ENCODE peak calls at places on chromosomes 4 and X, in seven cellular contexts. One of them, this sample, is unnamed. For H3K27me3, the result is how much of the 10 kb centered on the place peaks cover.

GRCh38 chrX:100973411-100973810 is 3.9 kb downstream of the ARL13A start:
- DNase-seq in fibroblast of lung: peak
- DNase-seq in endothelial cell of umbilical vein: peak
- DNase-seq in brain microvascular endothelial cell: no peak
- DNase-seq in lung: no peak
- DNase-seq in bronchial epithelial cell: peak
- DNase-seq in heart right ventricle: no peak
- DNase-seq in this sample: peak

GRCh38 chr4:14524236-14524635 is 478.0 kb upstream of the CPEB2 start:
- DNase-seq in fibroblast of lung: no peak
- DNase-seq in endothelial cell of umbilical vein: no peak
- DNase-seq in brain microvascular endothelial cell: peak
- DNase-seq in lung: no peak
- DNase-seq in bronchial epithelial cell: no peak
- DNase-seq in heart right ventricle: no peak
- DNase-seq in this sample: no peak

GRCh38 chr4:40909363-40909876 is 159.7 kb downstream of the NSUN7 start:
- DNase-seq in fibroblast of lung: peak
- DNase-seq in endothelial cell of umbilical vein: peak
- DNase-seq in brain microvascular endothelial cell: peak
- DNase-seq in lung: no peak
- DNase-seq in bronchial epithelial cell: peak
- DNase-seq in heart right ventricle: no peak
- DNase-seq in this sample: peak

GRCh38 chr4:78056265-78057129 is 626 bp upstream of the FRAS1 start:
- DNase-seq in fibroblast of lung: peak
- DNase-seq in endothelial cell of umbilical vein: peak
- DNase-seq in brain microvascular endothelial cell: peak
- DNase-seq in lung: peak
- DNase-seq in bronchial epithelial cell: peak
- DNase-seq in heart right ventricle: peak
- DNase-seq in this sample: peak

GRCh38 chr4:8060632-8061031 is 98.0 kb downstream of the ABLIM2 start:
- DNase-seq in fibroblast of lung: no peak
- DNase-seq in endothelial cell of umbilical vein: no peak
- DNase-seq in brain microvascular endothelial cell: no peak
- DNase-seq in lung: no peak
- DNase-seq in bronchial epithelial cell: no peak
- DNase-seq in heart right ventricle: no peak
- DNase-seq in this sample: no peak

GRCh38 chr4:161188578-161188977 is 975.2 kb downstream of the FSTL5 start:
- DNase-seq in fibroblast of lung: no peak
- DNase-seq in endothelial cell of umbilical vein: no peak
- DNase-seq in brain microvascular endothelial cell: no peak
- DNase-seq in lung: no peak
- DNase-seq in bronchial epithelial cell: no peak
- DNase-seq in heart right ventricle: no peak
- DNase-seq in this sample: no peak

GRCh38 chrX:68574240-68574639 is 73.2 kb upstream of the STARD8 start:
- DNase-seq in fibroblast of lung: no peak
- DNase-seq in endothelial cell of umbilical vein: no peak
- DNase-seq in brain microvascular endothelial cell: no peak
- DNase-seq in lung: no peak
- DNase-seq in bronchial epithelial cell: no peak
- DNase-seq in heart right ventricle: no peak
- DNase-seq in this sample: no peak

GRCh38 chr4:27005512-27006246 is 145.0 kb downstream of the STIM2 start:
- DNase-seq in fibroblast of lung: peak
- DNase-seq in endothelial cell of umbilical vein: peak
- DNase-seq in brain microvascular endothelial cell: peak
- DNase-seq in lung: no peak
- DNase-seq in bronchial epithelial cell: peak
- DNase-seq in heart right ventricle: no peak
- DNase-seq in this sample: no peak

GRCh38 chrX:7109838-7110793 is 37.4 kb upstream of the STS start:
- DNase-seq in fibroblast of lung: no peak
- DNase-seq in endothelial cell of umbilical vein: no peak
- DNase-seq in brain microvascular endothelial cell: no peak
- DNase-seq in lung: no peak
- DNase-seq in bronchial epithelial cell: no peak
- DNase-seq in heart right ventricle: no peak
- DNase-seq in this sample: no peak

GRCh38 chrX:30613736-30614135 is 36.2 kb upstream of the TASL start:
- DNase-seq in fibroblast of lung: no peak
- DNase-seq in endothelial cell of umbilical vein: no peak
- DNase-seq in brain microvascular endothelial cell: no peak
- DNase-seq in lung: no peak
- DNase-seq in bronchial epithelial cell: no peak
- DNase-seq in heart right ventricle: no peak
- DNase-seq in this sample: no peak

GRCh38 chr4:45795165-45795564 is 328.7 kb downstream of the GABRG1 start:
- DNase-seq in fibroblast of lung: no peak
- DNase-seq in endothelial cell of umbilical vein: no peak
- DNase-seq in brain microvascular endothelial cell: no peak
- DNase-seq in lung: no peak
- DNase-seq in bronchial epithelial cell: no peak
- DNase-seq in heart right ventricle: no peak
- DNase-seq in this sample: no peak

GRCh38 chr4:124499266-124499665 is 213.3 kb downstream of the ANKRD50 start:
- DNase-seq in fibroblast of lung: no peak
- DNase-seq in endothelial cell of umbilical vein: peak
- DNase-seq in brain microvascular endothelial cell: no peak
- DNase-seq in lung: no peak
- DNase-seq in bronchial epithelial cell: no peak
- DNase-seq in heart right ventricle: no peak
- DNase-seq in this sample: no peak

GRCh38 chrX:102784550-102784949 is 64.0 kb downstream of the GPRASP3 start:
- DNase-seq in fibroblast of lung: no peak
- DNase-seq in endothelial cell of umbilical vein: no peak
- DNase-seq in brain microvascular endothelial cell: no peak
- DNase-seq in lung: peak
- DNase-seq in bronchial epithelial cell: no peak
- DNase-seq in heart right ventricle: no peak
- DNase-seq in this sample: no peak

GRCh38 chr4:1174941-1175634 is 2.7 kb upstream of the SPON2 start:
- DNase-seq in fibroblast of lung: no peak
- DNase-seq in endothelial cell of umbilical vein: no peak
- DNase-seq in brain microvascular endothelial cell: no peak
- DNase-seq in lung: no peak
- DNase-seq in bronchial epithelial cell: no peak
- DNase-seq in heart right ventricle: no peak
- DNase-seq in this sample: no peak

GRCh38 chrX:110050386-110050785 is 47.5 kb downstream of the TMEM164 start:
- DNase-seq in fibroblast of lung: no peak
- DNase-seq in endothelial cell of umbilical vein: no peak
- DNase-seq in brain microvascular endothelial cell: no peak
- DNase-seq in lung: no peak
- DNase-seq in bronchial epithelial cell: no peak
- DNase-seq in heart right ventricle: no peak
- DNase-seq in this sample: no peak

GRCh38 chr4:138669479-138670165 is 346.0 kb upstream of the NOCT start:
- DNase-seq in fibroblast of lung: peak
- DNase-seq in endothelial cell of umbilical vein: no peak
- DNase-seq in brain microvascular endothelial cell: peak
- DNase-seq in lung: no peak
- DNase-seq in bronchial epithelial cell: peak
- DNase-seq in heart right ventricle: no peak
- DNase-seq in this sample: no peak

GRCh38 chr4:121927948-121928347 is 23.9 kb downstream of the TRPC3 start:
- DNase-seq in fibroblast of lung: no peak
- DNase-seq in endothelial cell of umbilical vein: no peak
- DNase-seq in brain microvascular endothelial cell: no peak
- DNase-seq in lung: no peak
- DNase-seq in bronchial epithelial cell: no peak
- DNase-seq in heart right ventricle: no peak
- DNase-seq in this sample: no peak

GRCh38 chr4:121936101-121936500 is 15.8 kb downstream of the TRPC3 start:
- DNase-seq in fibroblast of lung: no peak
- DNase-seq in endothelial cell of umbilical vein: no peak
- DNase-seq in brain microvascular endothelial cell: no peak
- DNase-seq in lung: no peak
- DNase-seq in bronchial epithelial cell: no peak
- DNase-seq in heart right ventricle: no peak
- DNase-seq in this sample: no peak

GRCh38 chr4:121934635-121935034 is 17.2 kb downstream of the TRPC3 start:
- DNase-seq in fibroblast of lung: no peak
- DNase-seq in endothelial cell of umbilical vein: no peak
- DNase-seq in brain microvascular endothelial cell: no peak
- DNase-seq in lung: no peak
- DNase-seq in bronchial epithelial cell: no peak
- DNase-seq in heart right ventricle: no peak
- DNase-seq in this sample: no peak

GRCh38 chr4:121932212-121932974 is 19.5 kb downstream of the TRPC3 start:
- DNase-seq in fibroblast of lung: no peak
- DNase-seq in endothelial cell of umbilical vein: no peak
- DNase-seq in brain microvascular endothelial cell: no peak
- DNase-seq in lung: no peak
- DNase-seq in bronchial epithelial cell: no peak
- DNase-seq in heart right ventricle: no peak
- DNase-seq in this sample: no peak
- H3K27me3 ChIP-seq in fibroblast of lung: under half
- H3K27me3 ChIP-seq in endothelial cell of umbilical vein: under half
- H3K27me3 ChIP-seq in brain microvascular endothelial cell: under half
- H3K27me3 ChIP-seq in lung: under half
- H3K27me3 ChIP-seq in bronchial epithelial cell: under half
- H3K27me3 ChIP-seq in heart right ventricle: under half
- H3K27me3 ChIP-seq in this sample: under half

DNA sequence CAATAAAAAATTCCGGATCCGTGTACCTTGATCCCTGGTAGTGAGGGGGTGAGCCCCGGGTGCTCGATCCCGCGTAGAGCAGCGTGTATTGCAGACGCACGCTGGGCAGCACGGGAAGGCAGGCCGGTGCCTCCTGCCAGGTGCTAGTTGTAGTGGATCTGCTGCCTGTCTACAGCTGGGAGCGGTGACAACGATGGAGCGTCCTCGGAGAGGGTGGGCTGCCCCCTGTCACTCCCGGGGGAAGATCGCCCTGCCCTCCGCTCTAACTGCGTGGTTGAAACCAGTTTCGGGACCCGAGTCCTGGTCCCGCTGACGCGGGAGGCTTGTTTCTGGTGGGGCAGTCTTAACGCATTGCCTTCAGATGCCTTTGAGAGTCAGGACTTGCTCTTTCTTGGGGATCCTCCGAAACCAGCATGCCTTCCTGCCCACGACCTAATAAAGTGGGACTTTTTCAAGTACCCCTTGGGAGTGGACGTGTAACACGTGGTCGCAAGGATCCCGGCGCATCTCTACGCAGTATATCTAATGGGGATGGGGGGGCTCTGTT is 2.7 kb upstream of the NKX6-1 start:
- DNase-seq in fibroblast of lung: no peak
- DNase-seq in endothelial cell of umbilical vein: no peak
- DNase-seq in brain microvascular endothelial cell: no peak
- DNase-seq in lung: no peak
- DNase-seq in bronchial epithelial cell: no peak
- DNase-seq in heart right ventricle: no peak
- DNase-seq in this sample: no peak
- H3K27me3 ChIP-seq in fibroblast of lung: under half
- H3K27me3 ChIP-seq in endothelial cell of umbilical vein: half or more
- H3K27me3 ChIP-seq in brain microvascular endothelial cell: under half
- H3K27me3 ChIP-seq in lung: under half
- H3K27me3 ChIP-seq in bronchial epithelial cell: half or more
- H3K27me3 ChIP-seq in heart right ventricle: half or more
- H3K27me3 ChIP-seq in this sample: under half

DNA sequence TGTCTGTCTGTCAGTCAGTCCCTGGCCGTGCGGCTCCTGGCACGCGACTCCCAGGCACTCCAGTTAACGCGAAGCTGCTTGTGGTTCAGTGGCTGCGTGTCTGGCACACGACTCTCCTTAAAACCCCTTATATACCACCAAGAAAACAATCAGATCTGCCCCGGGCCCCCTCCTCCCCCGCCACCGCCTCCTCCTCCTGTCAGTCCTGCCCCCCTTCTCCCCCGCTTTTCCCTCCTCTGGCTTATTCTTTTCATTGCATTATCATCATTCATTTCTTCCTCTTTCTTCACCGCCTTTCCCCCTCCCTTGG is at the start of gene NEUROG2:
- DNase-seq in fibroblast of lung: no peak
- DNase-seq in endothelial cell of umbilical vein: no peak
- DNase-seq in brain microvascular endothelial cell: no peak
- DNase-seq in lung: no peak
- DNase-seq in bronchial epithelial cell: no peak
- DNase-seq in heart right ventricle: no peak
- DNase-seq in this sample: no peak
- H3K27me3 ChIP-seq in fibroblast of lung: half or more
- H3K27me3 ChIP-seq in endothelial cell of umbilical vein: half or more
- H3K27me3 ChIP-seq in brain microvascular endothelial cell: half or more
- H3K27me3 ChIP-seq in lung: under half
- H3K27me3 ChIP-seq in bronchial epithelial cell: half or more
- H3K27me3 ChIP-seq in heart right ventricle: half or more
- H3K27me3 ChIP-seq in this sample: half or more

GRCh38 chrX:39509157-39509556 is 588.6 kb downstream of the BCOR start:
- DNase-seq in fibroblast of lung: no peak
- DNase-seq in endothelial cell of umbilical vein: no peak
- DNase-seq in brain microvascular endothelial cell: no peak
- DNase-seq in lung: no peak
- DNase-seq in bronchial epithelial cell: no peak
- DNase-seq in heart right ventricle: no peak
- DNase-seq in this sample: no peak
- H3K27me3 ChIP-seq in fibroblast of lung: under half
- H3K27me3 ChIP-seq in endothelial cell of umbilical vein: under half
- H3K27me3 ChIP-seq in brain microvascular endothelial cell: under half
- H3K27me3 ChIP-seq in lung: under half
- H3K27me3 ChIP-seq in bronchial epithelial cell: under half
- H3K27me3 ChIP-seq in heart right ventricle: under half
- H3K27me3 ChIP-seq in this sample: under half

DNA sequence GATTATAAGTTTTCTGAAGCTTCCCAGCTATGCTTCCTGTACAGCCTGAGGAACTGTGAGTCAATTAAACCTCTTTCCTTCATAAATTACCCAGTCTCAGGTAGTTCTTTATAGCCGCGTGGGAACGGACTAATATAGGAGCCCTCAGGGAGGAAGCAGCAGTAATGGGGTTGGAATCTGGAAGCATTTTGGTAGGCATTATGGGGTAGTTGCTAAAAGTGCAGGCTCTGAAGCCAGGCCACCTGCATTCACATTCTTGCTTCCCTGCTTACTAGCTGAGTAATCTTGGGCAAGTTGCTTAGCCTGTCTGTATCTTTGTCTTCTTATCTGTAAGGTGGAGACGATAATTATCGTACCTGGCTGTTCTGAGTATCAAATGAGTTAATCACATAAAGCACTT is 137.9 kb upstream of the NHS start:
- DNase-seq in fibroblast of lung: no peak
- DNase-seq in endothelial cell of umbilical vein: no peak
- DNase-seq in brain microvascular endothelial cell: no peak
- DNase-seq in lung: no peak
- DNase-seq in bronchial epithelial cell: no peak
- DNase-seq in heart right ventricle: no peak
- DNase-seq in this sample: no peak
- H3K27me3 ChIP-seq in fibroblast of lung: under half
- H3K27me3 ChIP-seq in endothelial cell of umbilical vein: under half
- H3K27me3 ChIP-seq in brain microvascular endothelial cell: under half
- H3K27me3 ChIP-seq in lung: under half
- H3K27me3 ChIP-seq in bronchial epithelial cell: under half
- H3K27me3 ChIP-seq in heart right ventricle: under half
- H3K27me3 ChIP-seq in this sample: under half

GRCh38 chrX:53018627-53019026 is 30.0 kb upstream of the GPR173 start:
- DNase-seq in fibroblast of lung: peak
- DNase-seq in endothelial cell of umbilical vein: no peak
- DNase-seq in brain microvascular endothelial cell: no peak
- DNase-seq in lung: no peak
- DNase-seq in bronchial epithelial cell: no peak
- DNase-seq in heart right ventricle: no peak
- DNase-seq in this sample: no peak
- H3K27me3 ChIP-seq in fibroblast of lung: under half
- H3K27me3 ChIP-seq in endothelial cell of umbilical vein: under half
- H3K27me3 ChIP-seq in brain microvascular endothelial cell: under half
- H3K27me3 ChIP-seq in lung: under half
- H3K27me3 ChIP-seq in bronchial epithelial cell: under half
- H3K27me3 ChIP-seq in heart right ventricle: under half
- H3K27me3 ChIP-seq in this sample: under half